ENCODE peak calls at places on chromosomes 12 and 14, in seven cellular contexts. Q is thyroid gland, X is suprapubic skin, Z is NB4, J is ovary, B is A549, G is tibial nerve. U is an unnamed sample.

GRCh38 chr12:120639771-120640721 is at the start of gene CABP1:
- DNase-seq in J (no peak), B (peak), Q (peak), X (no peak), G (no peak), Z (peak), U (no peak)

GRCh38 chr14:94341654-94342333 is 18.7 kb upstream of the SERPINA6 start:
- DNase-seq in J (no peak), Q (peak), X (no peak), G (no peak), Z (peak), B (no peak), U (no peak)

GRCh38 chr12:27429606-27430005 is 16.9 kb upstream of the SMCO2 start:
- DNase-seq in B (no peak), Z (no peak), X (no peak), Q (no peak), J (no peak), G (no peak), U (no peak)

GRCh38 chr12:98635657-98636323 is 8.8 kb downstream of the IKBIP start:
- DNase-seq in B (peak), Q (no peak), X (no peak), Z (no peak), G (no peak), J (no peak), U (no peak)

GRCh38 chr12:3622021-3622731 is 130.7 kb downstream of the CRACR2A start:
- DNase-seq in Q (no peak), Z (no peak), G (no peak), X (no peak), B (no peak), J (no peak), U (no peak)

GRCh38 chr14:91714805-91715204 is 17.1 kb downstream of the CATSPERB start:
- DNase-seq in B (no peak), X (no peak), J (no peak), Z (peak), Q (no peak), G (no peak), U (no peak)

GRCh38 chr14:56423591-56423991 is 156.0 kb upstream of the TMEM260 start:
- DNase-seq in X (no peak), J (no peak), Q (no peak), Z (no peak), B (no peak), G (no peak), U (no peak)

GRCh38 chr12:84502180-84502857 is 410.3 kb downstream of the SLC6A15 start:
- DNase-seq in Q (no peak), B (no peak), J (no peak), G (no peak), Z (no peak), X (no peak), U (no peak)

GRCh38 chr14:33914676-33915516 is 36.0 kb downstream of the EGLN3 start:
- DNase-seq in B (peak), G (no peak), Q (no peak), J (no peak), X (no peak), Z (no peak), U (no peak)

GRCh38 chr12:182381-182883 is 31.5 kb downstream of the SLC6A12 start:
- DNase-seq in G (no peak), Z (peak), J (no peak), B (peak), Q (no peak), X (no peak), U (no peak)

GRCh38 chr12:105222726-105223357 is 13.1 kb downstream of the APPL2 start:
- DNase-seq in G (no peak), J (no peak), B (no peak), Q (no peak), Z (no peak), X (no peak), U (no peak)

GRCh38 chr12:105775351-105775750 is 363.4 kb downstream of the NUAK1 start:
- DNase-seq in Q (no peak), Z (no peak), J (no peak), G (no peak), B (no peak), X (no peak), U (no peak)

GRCh38 chr12:40055227-40055579 is 50.7 kb downstream of the SLC2A13 start:
- DNase-seq in J (no peak), X (no peak), B (no peak), G (no peak), Q (no peak), Z (no peak), U (no peak)

GRCh38 chr12:51126297-51126696 is 42.9 kb upstream of the CSRNP2 start:
- DNase-seq in Q (no peak), J (no peak), B (no peak), X (no peak), Z (no peak), G (no peak), U (no peak)

GRCh38 chr12:6318440-6318879 is 8.0 kb downstream of the PLEKHG6 start:
- DNase-seq in X (no peak), J (no peak), Q (no peak), B (no peak), Z (no peak), G (no peak), U (no peak)

GRCh38 chr12:45165284-45165683 is 50.6 kb upstream of the ANO6 start:
- DNase-seq in B (no peak), X (no peak), Z (no peak), G (no peak), J (no peak), Q (no peak), U (no peak)

GRCh38 chr12:109728921-109729836 is 15.6 kb downstream of the FAM222A start:
- DNase-seq in G (peak), J (peak), B (no peak), X (peak), Q (no peak), Z (no peak), U (peak)

GRCh38 chr12:93060666-93061413 is 131.7 kb upstream of the EEA1 start:
- DNase-seq in X (no peak), J (peak), Q (no peak), B (no peak), Z (no peak), G (no peak), U (no peak)

GRCh38 chr12:95380997-95381786 is 92.8 kb upstream of the METAP2 start:
- DNase-seq in Z (no peak), J (no peak), X (no peak), G (no peak), B (no peak), Q (no peak), U (no peak)

GRCh38 chr12:117774986-117775775 is 193.6 kb downstream of the KSR2 start:
- DNase-seq in B (no peak), X (no peak), Z (no peak), Q (no peak), G (no peak), J (no peak), U (no peak)

GRCh38 chr12:78863482-78864427 is 819 bp upstream of the SYT1 start:
- DNase-seq in J (peak), Z (no peak), B (peak), Q (peak), G (peak), X (peak), U (peak)

GRCh38 chr14:69014829-69015259 is 35.7 kb upstream of the ACTN1 start:
- DNase-seq in X (no peak), Z (no peak), Q (no peak), J (no peak), B (no peak), G (no peak), U (no peak)

GRCh38 chr14:23548351-23549318 is 2.9 kb downstream of the ZFHX2 start:
- DNase-seq in J (no peak), B (no peak), G (no peak), Q (no peak), Z (no peak), X (no peak), U (no peak)

GRCh38 chr14:102317564-102318248 is 1.8 kb upstream of the ZNF839 start:
- DNase-seq in X (no peak), G (no peak), Q (peak), B (no peak), Z (peak), J (peak), U (no peak)

GRCh38 chr14:73242274-73242960 is 5.1 kb downstream of the PAPLN start:
- DNase-seq in X (no peak), Q (peak), Z (peak), J (no peak), G (no peak), B (no peak), U (no peak)

GRCh38 chr12:111270773-111271172 is 98.1 kb downstream of the PHETA1 start:
- DNase-seq in B (peak), J (no peak), X (no peak), Z (no peak), G (no peak), Q (no peak), U (no peak)

GRCh38 chr14:55125403-55125802 is 3.6 kb upstream of the LGALS3 start:
- DNase-seq in G (no peak), J (no peak), B (no peak), Z (peak), X (no peak), Q (no peak), U (no peak)

GRCh38 chr12:49961111-49961922 is at the start of gene AQP5:
- DNase-seq in Z (no peak), X (no peak), J (no peak), Q (peak), G (no peak), B (no peak), U (no peak)
- H3K4me3 ChIP-seq in Z (no peak), X (peak), J (peak), Q (no peak), G (peak), B (no peak), U (no peak)

GRCh38 chr14:76056128-76056527 is 70.6 kb downstream of the IFT43 start:
- DNase-seq in Z (peak), J (no peak), G (no peak), B (peak), X (no peak), Q (no peak), U (no peak)
- TF ChIP-seq CTCF in Z (peak), J (no peak), G (no peak), B (peak), X (no peak), Q (no peak), U (no peak)

DNA sequence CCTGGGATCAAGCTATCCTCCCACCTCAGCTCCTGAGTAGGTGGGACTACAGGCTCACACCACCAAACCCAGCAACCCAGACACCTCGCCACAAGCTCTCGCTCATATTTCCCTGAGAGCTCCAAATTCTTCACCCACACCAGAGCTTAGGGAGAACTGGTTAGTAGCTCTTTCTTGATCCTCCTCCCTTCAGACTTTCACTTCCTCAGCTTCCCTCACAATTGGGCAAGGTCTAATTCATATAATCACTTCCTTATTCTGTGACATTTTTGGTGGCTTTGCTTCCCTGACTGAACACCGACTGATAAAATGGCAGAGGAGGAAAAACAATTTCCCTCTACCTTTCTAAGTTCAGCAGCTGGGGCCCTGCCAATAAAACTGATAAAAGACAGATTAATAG is 88.5 kb downstream of the GXYLT1 start:
- DNase-seq in G (no peak), B (no peak), Z (peak), J (no peak), X (no peak), Q (no peak), U (no peak)
- TF ChIP-seq POLR2A in G (no peak), B (no peak), Z (no peak), J (no peak), X (no peak), Q (no peak), U (no peak)

DNA sequence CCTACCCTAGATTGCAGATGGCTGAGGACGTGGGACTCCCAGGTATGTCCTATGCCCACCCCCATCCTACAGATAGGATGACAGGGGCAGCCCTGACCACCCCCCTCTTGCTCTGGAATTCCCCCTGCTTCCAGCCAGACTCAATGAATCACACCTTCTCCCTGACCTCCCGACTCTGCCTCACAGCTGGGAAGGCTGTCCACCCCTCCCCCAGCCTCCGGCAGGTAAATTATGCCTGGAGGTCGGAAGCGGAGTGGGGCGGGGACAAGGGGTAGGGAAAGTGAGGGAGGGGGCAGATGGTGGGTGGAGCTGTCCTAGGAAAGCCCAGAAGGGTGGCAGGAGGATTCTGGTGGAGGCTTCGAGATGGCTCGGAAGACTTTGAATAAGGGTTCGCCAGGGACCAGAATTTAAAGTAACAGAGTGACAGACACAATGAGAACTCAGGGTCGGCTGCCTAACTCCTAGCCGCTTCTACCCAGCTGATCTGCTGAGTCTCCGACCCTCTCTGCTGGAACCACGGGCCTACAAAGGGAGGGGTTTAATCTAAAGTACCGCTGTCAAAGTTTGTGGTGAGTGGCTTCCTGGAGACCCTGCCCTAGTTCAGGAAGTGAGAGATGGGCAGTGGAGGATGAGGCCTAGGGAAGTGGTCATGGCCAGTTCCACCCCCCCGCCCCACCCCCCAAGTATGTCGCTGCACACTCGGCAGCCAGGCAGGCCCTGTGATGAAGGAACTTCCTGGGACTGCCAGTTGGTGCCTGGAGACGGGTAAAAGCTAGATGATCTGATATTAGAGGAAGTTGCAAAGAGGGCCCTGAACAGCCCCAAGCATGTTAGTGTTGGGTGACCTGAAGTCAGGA is 4.2 kb downstream of the PLEKHG3 start:
- DNase-seq in G (no peak), Z (peak), B (peak), Q (peak), J (no peak), X (peak), U (no peak)
- H3K4me3 ChIP-seq in G (peak), Z (peak), B (peak), Q (no peak), J (peak), X (peak), U (no peak)

DNA sequence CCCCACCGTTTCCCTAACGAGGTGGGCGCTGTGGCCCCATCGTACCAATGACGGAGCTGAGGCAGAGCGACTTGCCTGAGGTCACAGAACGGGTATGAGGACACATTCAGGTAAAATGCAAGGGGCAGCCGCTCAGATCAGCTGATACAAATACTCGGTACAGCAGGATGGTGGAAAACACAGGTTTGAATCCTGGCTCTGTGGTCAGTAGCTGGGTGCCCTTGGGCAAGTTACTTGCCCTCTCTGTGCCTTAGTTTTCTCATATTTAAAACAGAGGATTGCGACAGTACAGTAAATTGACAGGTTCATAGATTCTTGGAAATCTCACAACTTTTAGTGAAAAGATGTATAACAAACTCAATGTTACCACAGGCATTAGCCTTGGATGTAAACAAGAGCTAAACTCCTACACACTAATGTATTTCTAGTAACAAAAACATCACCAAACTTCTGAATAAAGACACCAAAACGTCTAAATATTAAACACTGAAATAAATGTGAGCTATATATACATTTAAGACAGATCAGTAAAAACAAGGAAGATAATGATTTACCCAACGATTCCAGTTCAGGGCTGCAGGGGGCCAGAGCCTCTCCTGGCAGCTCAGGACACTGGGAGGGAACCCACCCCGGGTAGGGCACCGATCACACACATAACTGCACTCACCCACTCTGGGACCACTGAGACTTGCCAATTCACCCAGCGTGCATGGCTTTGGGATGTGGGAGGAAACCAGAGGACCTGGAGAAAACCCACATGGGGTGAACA is 128.4 kb downstream of the RBM19 start:
- DNase-seq in G (no peak), J (no peak), Q (no peak), Z (no peak), B (no peak), X (no peak), U (no peak)
- TF ChIP-seq CTCF in G (no peak), J (no peak), Q (no peak), Z (no peak), B (no peak), X (no peak), U (no peak)

GRCh38 chr12:114655934-114656697 is 27.9 kb downstream of the TBX3 start:
- DNase-seq in Q (no peak), J (peak), B (peak), X (no peak), G (no peak), Z (no peak), U (no peak)

GRCh38 chr12:114657597-114657920 is 26.4 kb downstream of the TBX3 start:
- DNase-seq in Q (no peak), Z (no peak), B (no peak), X (no peak), G (no peak), J (no peak), U (no peak)

GRCh38 chr12:114659084-114659483 is 24.9 kb downstream of the TBX3 start:
- DNase-seq in J (no peak), B (no peak), Q (no peak), G (no peak), X (no peak), Z (no peak), U (no peak)

GRCh38 chr12:114658002-114658441 is 26.0 kb downstream of the TBX3 start:
- DNase-seq in Q (no peak), X (no peak), J (no peak), Z (no peak), B (no peak), G (no peak), U (no peak)

DNA sequence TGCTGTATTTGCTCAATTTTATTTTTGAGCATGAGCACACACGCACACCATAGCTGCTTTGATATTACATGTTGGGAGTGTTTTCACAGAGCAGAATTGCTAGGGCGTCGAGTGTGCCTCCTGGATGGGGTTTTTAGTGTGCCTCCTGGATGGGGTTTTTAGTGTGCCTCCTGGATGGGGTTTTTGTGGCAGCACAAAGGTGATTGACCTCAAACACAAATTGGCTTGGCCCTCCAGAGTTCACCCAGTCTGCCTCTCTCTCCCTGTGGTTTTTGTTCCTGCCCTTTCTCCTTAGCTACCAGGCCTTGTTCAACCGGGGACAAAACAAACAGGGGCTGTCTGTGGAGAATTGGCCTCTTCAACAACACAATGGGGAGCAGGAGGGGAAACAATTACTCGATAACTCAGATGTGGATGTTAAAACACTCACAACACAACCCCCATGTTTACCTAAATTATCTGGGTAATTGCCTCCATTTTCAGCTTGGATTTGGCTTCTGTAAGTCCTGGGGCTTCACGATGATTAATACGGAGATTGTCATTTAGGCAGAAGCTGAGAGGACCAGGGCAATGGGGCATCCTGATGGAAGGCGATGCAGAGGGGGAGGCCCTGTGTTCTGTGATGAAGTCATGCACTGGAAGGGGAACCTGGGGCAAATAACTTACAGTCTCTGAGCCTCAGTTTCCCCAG is 26.9 kb downstream of the TBX3 start:
- DNase-seq in B (no peak), G (no peak), Z (no peak), J (no peak), Q (no peak), X (no peak), U (no peak)
- TF ChIP-seq POLR2A in B (no peak), G (no peak), Z (no peak), J (no peak), Q (no peak), X (no peak), U (no peak)

DNA sequence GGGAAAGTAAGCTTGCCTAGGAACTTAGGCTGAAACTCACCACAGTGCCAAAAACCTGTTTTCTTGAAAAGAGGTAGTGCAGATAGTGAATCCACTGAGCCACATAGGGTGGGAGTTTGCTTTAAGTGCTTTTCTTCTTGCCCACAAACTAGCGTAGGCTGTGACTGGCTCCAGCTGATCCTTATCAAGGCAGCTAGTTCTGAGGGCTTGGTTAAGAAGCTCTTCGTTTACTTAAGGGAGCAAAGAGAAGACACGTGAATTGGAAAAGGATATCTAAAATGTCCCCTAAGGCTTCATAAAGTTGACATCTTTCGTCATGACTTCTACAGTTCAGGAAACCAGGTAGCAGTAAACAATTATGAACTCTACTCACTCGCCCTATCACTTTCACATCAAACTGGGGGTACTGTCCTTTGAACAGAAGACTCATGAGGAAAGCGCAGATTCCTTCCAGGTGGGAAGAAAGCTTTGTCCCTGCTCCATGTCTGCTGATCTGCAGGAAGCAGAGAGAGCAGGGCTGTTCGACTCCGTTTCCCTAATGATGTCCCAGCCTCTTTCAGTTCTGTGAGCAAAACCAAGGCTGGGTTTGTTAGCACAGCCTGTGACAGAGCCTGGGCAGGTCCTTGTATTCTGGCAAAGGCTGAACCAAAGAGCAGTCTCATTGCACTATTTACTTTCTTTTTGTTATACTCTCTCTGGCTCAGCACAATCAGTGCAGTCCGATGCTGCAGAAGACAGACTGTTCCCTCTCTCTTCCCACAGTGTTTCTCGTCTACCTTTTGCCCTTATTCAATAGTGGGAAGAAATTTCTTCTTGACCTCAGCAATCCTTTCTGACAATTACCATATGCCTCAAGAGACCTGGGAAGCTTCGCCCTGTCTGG is 93.5 kb upstream of the ETV6 start:
- DNase-seq in X (no peak), J (no peak), Z (peak), G (no peak), Q (peak), B (no peak), U (no peak)
- H3K4me3 ChIP-seq in X (peak), J (peak), Z (no peak), G (peak), Q (no peak), B (no peak), U (no peak)

U was measured in lower leg skin.